ENCODE peak calls at places on chromosomes 6 and 20, in six cellular contexts. V is GM23338, Y is breast epithelium, L is endothelial cell of umbilical vein, D is Panc1, R is sigmoid colon. F is an unnamed sample.

GRCh38 chr6:138953451-138953850 is 34.6 kb downstream of the REPS1 start:
- DNase-seq in R (no peak), Y (no peak), D (no peak), L (no peak), V (no peak), F (no peak)

GRCh38 chr20:36352843-36353553 is 46.9 kb downstream of the DLGAP4 start:
- DNase-seq in D (no peak), Y (no peak), R (no peak), L (no peak), V (no peak), F (no peak)

GRCh38 chr6:109139109-109139508 is 43.8 kb downstream of the CEP57L1 start:
- DNase-seq in V (no peak), D (no peak), Y (no peak), L (no peak), R (no peak), F (no peak)

GRCh38 chr20:57716202-57716601 is 6.4 kb upstream of the PMEPA1 start:
- DNase-seq in D (no peak), Y (no peak), L (no peak), V (no peak), R (no peak), F (no peak)

GRCh38 chr6:35140991-35141720 is at the start of gene TCP11:
- DNase-seq in V (peak; percentile 77), R (no peak), D (no peak), L (no peak), Y (no peak), F (peak; percentile 79)

GRCh38 chr6:35185302-35185681 is 28.5 kb upstream of the SCUBE3 start:
- DNase-seq in Y (no peak), D (no peak), L (no peak), V (no peak), R (no peak), F (no peak)

GRCh38 chr20:50027611-50028105 is 44.9 kb downstream of the SNAI1 start:
- DNase-seq in L (peak; percentile 95), V (no peak), Y (peak; percentile 77), R (peak; percentile 89), D (no peak), F (no peak)

GRCh38 chr6:167077241-167077932 is 45.5 kb upstream of the CCR6 start:
- DNase-seq in L (no peak), Y (no peak), D (no peak), V (no peak), R (no peak), F (no peak)

GRCh38 chr20:56776345-56776744 is 147.2 kb downstream of the TFAP2C start:
- DNase-seq in Y (no peak), D (no peak), R (no peak), L (no peak), V (peak; percentile 56), F (no peak)

GRCh38 chr6:40634429-40634828 is 47.3 kb upstream of the LRFN2 start:
- DNase-seq in L (no peak), D (no peak), V (no peak), Y (no peak), R (no peak), F (no peak)

GRCh38 chr6:53879608-53880007 is 84.8 kb downstream of the LRRC1 start:
- DNase-seq in Y (no peak), D (no peak), V (no peak), R (no peak), L (no peak), F (no peak)

GRCh38 chr6:16179970-16180431 is 51.1 kb downstream of the MYLIP start:
- DNase-seq in L (no peak), V (no peak), D (no peak), R (no peak), Y (no peak), F (no peak)

GRCh38 chr20:34705383-34706021 is 1.4 kb downstream of the TP53INP2 start:
- DNase-seq in V (peak; percentile 52), L (peak; percentile 58), D (no peak), Y (no peak), R (no peak), F (no peak)

GRCh38 chr20:63232235-63233060 is 3.3 kb upstream of the BIRC7 start:
- DNase-seq in R (no peak), L (peak; percentile 11), D (peak; percentile 54), V (no peak), Y (no peak), F (no peak)

GRCh38 chr6:254011-254410 is 38.3 kb upstream of the DUSP22 start:
- DNase-seq in R (no peak), L (no peak), D (no peak), V (no peak), Y (no peak), F (no peak)

GRCh38 chr6:158057213-158057987 is 75.7 kb downstream of the SYNJ2 start:
- DNase-seq in R (peak; percentile 59), L (peak; percentile 92), D (peak; percentile 84), Y (no peak), V (no peak), F (no peak)

DNA sequence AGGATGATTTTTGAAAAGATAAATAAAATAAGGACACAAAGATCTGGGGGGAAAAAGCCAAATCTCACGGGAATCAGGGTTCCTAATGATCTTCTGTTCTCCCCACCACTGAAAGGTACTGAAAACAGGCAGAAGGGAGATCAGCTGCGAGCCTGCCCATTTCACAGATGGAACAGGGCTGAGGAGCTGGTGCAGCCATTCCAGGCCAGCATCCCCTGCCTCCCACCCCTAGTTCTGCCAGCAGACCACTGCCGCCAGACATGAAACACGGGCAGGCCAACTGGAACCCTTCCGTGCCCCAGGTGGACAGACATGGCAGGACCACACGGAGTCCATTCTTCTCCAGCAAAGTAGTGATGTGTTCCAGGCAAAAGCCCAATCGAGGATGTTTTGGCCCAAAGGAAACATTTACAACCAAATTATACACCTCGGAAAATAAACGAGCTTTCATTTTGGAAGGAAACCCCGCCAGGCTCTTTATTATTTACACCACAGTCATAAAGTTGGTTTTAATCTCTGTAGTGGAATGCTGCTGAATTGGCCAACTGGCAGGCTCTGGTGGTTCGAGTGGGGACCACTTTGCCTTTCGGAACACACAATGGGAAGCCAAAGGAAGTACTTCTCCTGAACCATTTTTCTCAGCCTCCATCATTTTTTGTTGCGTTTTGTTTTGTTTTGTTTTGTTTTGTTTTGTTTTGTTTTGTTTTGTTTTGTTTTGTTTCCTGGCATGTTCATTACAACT is 28.2 kb downstream of the ISM1 start:
- DNase-seq in D (no peak), V (no peak), R (no peak), Y (no peak), L (no peak), F (no peak)
- TF ChIP-seq POLR2AphosphoS5 in D (no peak), V (no peak), R (no peak), Y (no peak), L (no peak), F (no peak)

DNA sequence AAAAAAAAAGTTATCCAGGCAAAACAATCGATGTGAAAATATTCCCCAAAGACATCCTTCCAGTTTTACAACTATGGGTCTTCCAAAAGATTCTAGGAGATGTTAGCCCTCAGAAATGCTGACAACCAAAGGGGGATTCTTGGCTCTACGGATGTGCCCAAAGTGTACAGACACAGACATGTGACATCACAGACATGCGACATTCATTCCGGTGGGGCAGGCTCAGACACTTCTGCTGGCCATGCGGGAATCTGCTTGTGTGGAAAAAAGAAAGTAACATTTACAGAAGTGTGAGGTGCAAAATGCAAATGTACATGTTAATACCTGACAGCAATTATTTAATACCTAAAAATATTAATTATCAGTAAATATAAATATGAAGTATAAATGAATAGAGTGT is 268.6 kb downstream of the FOXC1 start:
- DNase-seq in D (no peak), L (no peak), R (no peak), Y (no peak), V (no peak), F (no peak)
- TF ChIP-seq CTCF in D (no peak), L (no peak), R (no peak), Y (no peak), V (no peak), F (no peak)

GRCh38 chr6:27230758-27231111 is 16.8 kb upstream of the PRSS16 start:
- DNase-seq in D (no peak), V (no peak), L (no peak), Y (no peak), R (no peak), F (no peak)

GRCh38 chr6:27224729-27225128 is 22.8 kb upstream of the PRSS16 start:
- DNase-seq in R (no peak), D (no peak), L (no peak), V (no peak), Y (no peak), F (no peak)

GRCh38 chr6:27234576-27234975 is 12.9 kb upstream of the PRSS16 start:
- DNase-seq in D (no peak), V (no peak), R (no peak), L (no peak), Y (no peak), F (no peak)

DNA sequence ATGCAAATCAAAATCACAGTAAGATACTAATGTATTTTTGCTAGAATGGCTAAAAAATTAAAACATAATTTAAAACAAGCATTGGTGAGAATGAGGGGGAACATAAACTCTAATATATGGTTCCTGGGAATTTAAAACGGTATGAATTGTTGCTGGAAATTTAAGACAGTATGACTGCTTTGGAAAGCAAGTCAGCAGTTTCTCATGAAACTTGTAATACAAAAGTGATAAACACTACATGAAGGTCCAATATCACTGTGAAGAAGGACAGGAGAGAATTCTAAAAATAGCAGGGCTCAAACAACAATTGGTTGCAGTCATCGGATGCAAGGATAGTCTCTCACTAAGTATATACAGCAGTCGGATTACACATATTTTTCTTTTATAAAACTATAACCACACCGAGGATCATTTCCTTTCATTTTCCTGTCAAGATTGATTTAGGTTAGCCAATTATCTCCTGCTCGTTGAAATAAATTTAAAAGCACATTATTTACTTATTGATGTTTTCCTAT is 18.5 kb upstream of the PRSS16 start:
- DNase-seq in Y (no peak), L (no peak), R (no peak), V (no peak), D (no peak), F (no peak)
- H3K4me3 ChIP-seq in Y (no peak overlapping the region), L (no peak overlapping the region), R (no peak overlapping the region), V (peak overlapping the region; percentile 53), D (peak overlapping the region; percentile 53), F (no peak overlapping the region)

GRCh38 chr6:92910636-92911035 is 508.7 kb downstream of the EPHA7 start:
- DNase-seq in D (no peak), Y (no peak), L (no peak), R (no peak), V (no peak), F (no peak)
- TF ChIP-seq POLR2AphosphoS5 in D (no peak), Y (no peak), L (no peak), R (no peak), V (no peak), F (no peak)